ENCODE peak calls at places on chromosomes 5 and 9, in six cellular contexts. A is IMR-90, D is HEK293T, L is AG04449, R is aorta, W is dermis blood vessel endothelial cell. S is an unnamed sample.

GRCh38 chr9:121566401-121567141 is 66.9 kb upstream of the GGTA1 start:
- DNase-seq in A (peak), W (peak), L (no peak), D (no peak), R (peak), S (peak)

GRCh38 chr9:120570296-120570695 is 9.7 kb downstream of the CDK5RAP2 start:
- DNase-seq in W (no peak), D (no peak), L (no peak), R (no peak), A (no peak), S (no peak)

GRCh38 chr9:79985276-79985675 is 413.5 kb downstream of the TLE4 start:
- DNase-seq in R (no peak), W (no peak), L (no peak), A (no peak), D (no peak), S (no peak)

GRCh38 chr5:67660149-67660548 is 463.6 kb upstream of the CD180 start:
- DNase-seq in W (no peak), L (no peak), A (no peak), D (no peak), R (no peak), S (no peak)

GRCh38 chr5:33011803-33012202 is 300.7 kb downstream of the NPR3 start:
- DNase-seq in R (no peak), L (no peak), W (no peak), D (no peak), A (no peak), S (no peak)

GRCh38 chr5:145585443-145586148 is 249.5 kb downstream of the PRELID2 start:
- DNase-seq in L (no peak), R (no peak), A (no peak), W (no peak), D (no peak), S (no peak)

GRCh38 chr9:94864862-94865435 is 138.4 kb downstream of the AOPEP start:
- DNase-seq in L (no peak), A (peak), R (no peak), D (no peak), W (peak), S (no peak)

GRCh38 chr5:95284512-95285405 is at the start of gene MCTP1:
- DNase-seq in L (no peak), A (no peak), D (peak), W (peak), R (peak), S (peak)

GRCh38 chr9:94991961-94992907 is 265.7 kb downstream of the AOPEP start:
- DNase-seq in L (no peak), R (no peak), A (no peak), W (no peak), D (no peak), S (no peak)

GRCh38 chr5:145768863-145769262 is 66.3 kb downstream of the PRELID2 start:
- DNase-seq in L (no peak), D (no peak), R (no peak), A (no peak), W (no peak), S (no peak)

GRCh38 chr9:92706218-92706940 is 36.4 kb upstream of the IPPK start:
- DNase-seq in R (peak), A (no peak), W (peak), D (peak), L (no peak), S (peak)

GRCh38 chr9:109537288-109537687 is 39.2 kb upstream of the PTPN3 start:
- DNase-seq in D (no peak), L (no peak), R (no peak), W (no peak), A (no peak), S (no peak)

GRCh38 chr5:176662371-176663333 is 15.4 kb downstream of the TSPAN17 start:
- DNase-seq in A (no peak), W (no peak), D (no peak), R (peak), L (no peak), S (no peak)

GRCh38 chr5:135887881-135888614 is 7.6 kb downstream of the IL9 start:
- DNase-seq in D (peak), W (no peak), L (no peak), A (peak), R (no peak), S (peak)

GRCh38 chr9:72207278-72207677 is 58.0 kb downstream of the GDA start:
- DNase-seq in D (no peak), L (no peak), A (no peak), W (no peak), R (no peak), S (no peak)

GRCh38 chr5:160287378-160288051 is 24.8 kb downstream of the CCNJL start:
- DNase-seq in D (no peak), L (no peak), A (no peak), R (peak), W (peak), S (peak)

GRCh38 chr5:78927657-78928282 is 57.3 kb downstream of the ARSB start:
- DNase-seq in R (no peak), L (peak), D (peak), A (peak), W (peak), S (peak)

GRCh38 chr9:16624356-16624755 is 246.1 kb downstream of the BNC2 start:
- DNase-seq in R (no peak), A (no peak), L (no peak), W (no peak), D (no peak), S (no peak)

GRCh38 chr5:172887735-172888134 is 53.7 kb downstream of the ERGIC1 start:
- DNase-seq in D (no peak), A (peak), R (peak), W (peak), L (peak), S (peak)

GRCh38 chr5:124678478-124678877 is 68.0 kb downstream of the ZNF608 start:
- DNase-seq in W (no peak), L (no peak), R (no peak), D (no peak), A (no peak), S (no peak)

GRCh38 chr5:142065273-142065672 is 43.3 kb upstream of the NDFIP1 start:
- DNase-seq in L (no peak), R (peak), W (no peak), A (peak), D (no peak), S (peak)

S was measured in choroid plexus epithelial cell.